ENCODE peak calls at places on chromosome 1, in eight cellular contexts. V, W, Q, E, P, A, D and H are unnamed samples.

GRCh38 chr1:201119826-201120225 is 7.2 kb downstream of the ASCL5 start:
- DNase-seq in Q (no peak), P (no peak), W (no peak), E (no peak), A (no peak), D (no peak), V (no peak), H (no peak)

GRCh38 chr1:180628646-180629045 is 3.2 kb upstream of the XPR1 start:
- DNase-seq in A (no peak), P (no peak), V (no peak), Q (no peak), E (no peak), D (no peak), W (no peak), H (no peak)

GRCh38 chr1:227736814-227737432 is 1.7 kb downstream of the SNAP47 start:
- DNase-seq in D (no peak), W (no peak), V (no peak), P (no peak), Q (peak), E (no peak), A (no peak), H (no peak)

GRCh38 chr1:192807221-192807967 is 1.4 kb upstream of the RGS2 start:
- DNase-seq in A (no peak), D (peak), Q (no peak), P (no peak), E (no peak), W (no peak), V (no peak), H (peak)

GRCh38 chr1:179812501-179813292 is 64.9 kb downstream of the TOR1AIP2 start:
- DNase-seq in V (no peak), Q (no peak), A (no peak), D (no peak), W (peak), P (peak), E (no peak), H (no peak)

GRCh38 chr1:2955652-2956051 is 65.6 kb upstream of the ACTRT2 start:
- DNase-seq in E (peak), D (no peak), Q (no peak), V (no peak), W (no peak), P (no peak), A (no peak), H (no peak)

GRCh38 chr1:115833806-115834205 is 7.1 kb downstream of the NHLH2 start:
- DNase-seq in V (no peak), D (no peak), E (no peak), P (no peak), W (no peak), Q (no peak), A (no peak), H (no peak)

GRCh38 chr1:58573705-58574591 is 3.1 kb downstream of the TACSTD2 start:
- DNase-seq in P (no peak), Q (no peak), E (no peak), V (peak), A (no peak), D (peak), W (no peak), H (peak)

GRCh38 chr1:225532240-225532944 is 104.6 kb upstream of the LBR start:
- DNase-seq in W (no peak), E (no peak), D (no peak), A (no peak), V (no peak), Q (no peak), P (no peak), H (no peak)